ENCODE peak calls at places on chromosomes 2 and 18, in five cellular contexts. One of them, this sample, is unnamed.

GRCh38 chr2:140273958-140274357 is 1493.8 kb upstream of the NXPH2 start:
- DNase-seq in A549: no peak
- DNase-seq in K562: no peak
- DNase-seq in transverse colon: no peak
- DNase-seq in sigmoid colon: no peak
- DNase-seq in this sample: no peak

GRCh38 chr2:223549215-223549614 is 52.9 kb downstream of the SCG2 start:
- DNase-seq in A549: peak
- DNase-seq in K562: no peak
- DNase-seq in transverse colon: no peak
- DNase-seq in sigmoid colon: no peak
- DNase-seq in this sample: no peak

GRCh38 chr2:134078349-134078748 is 175.5 kb upstream of the MGAT5 start:
- DNase-seq in A549: no peak
- DNase-seq in K562: no peak
- DNase-seq in transverse colon: no peak
- DNase-seq in sigmoid colon: no peak
- DNase-seq in this sample: no peak

GRCh38 chr2:105866439-105867170 is 121.9 kb downstream of the NCK2 start:
- DNase-seq in A549: no peak
- DNase-seq in K562: no peak
- DNase-seq in transverse colon: no peak
- DNase-seq in sigmoid colon: no peak
- DNase-seq in this sample: no peak

GRCh38 chr2:232321156-232321816 is 57.3 kb upstream of the ALPP start:
- DNase-seq in A549: no peak
- DNase-seq in K562: no peak
- DNase-seq in transverse colon: peak
- DNase-seq in sigmoid colon: peak
- DNase-seq in this sample: peak

GRCh38 chr2:167697194-167697593 is 550.2 kb downstream of the STK39 start:
- DNase-seq in A549: no peak
- DNase-seq in K562: no peak
- DNase-seq in transverse colon: no peak
- DNase-seq in sigmoid colon: no peak
- DNase-seq in this sample: no peak

GRCh38 chr18:43525149-43525548 is 247.9 kb upstream of the SYT4 start:
- DNase-seq in A549: no peak
- DNase-seq in K562: no peak
- DNase-seq in transverse colon: no peak
- DNase-seq in sigmoid colon: no peak
- DNase-seq in this sample: no peak

GRCh38 chr2:205754285-205754923 is 72.1 kb downstream of the NRP2 start:
- DNase-seq in A549: no peak
- DNase-seq in K562: no peak
- DNase-seq in transverse colon: no peak
- DNase-seq in sigmoid colon: no peak
- DNase-seq in this sample: no peak

GRCh38 chr2:119474371-119475224 is 42.9 kb downstream of the TMEM37 start:
- DNase-seq in A549: no peak
- DNase-seq in K562: no peak
- DNase-seq in transverse colon: no peak
- DNase-seq in sigmoid colon: peak
- DNase-seq in this sample: peak

GRCh38 chr2:126790987-126791780 is 107.5 kb upstream of the TEX51 start:
- DNase-seq in A549: no peak
- DNase-seq in K562: no peak
- DNase-seq in transverse colon: no peak
- DNase-seq in sigmoid colon: peak
- DNase-seq in this sample: no peak

GRCh38 chr2:108215794-108216211 is 24.0 kb upstream of the SULT1C3 start:
- DNase-seq in A549: peak
- DNase-seq in K562: peak
- DNase-seq in transverse colon: peak
- DNase-seq in sigmoid colon: no peak
- DNase-seq in this sample: no peak

GRCh38 chr2:75157435-75157834 is 41.9 kb downstream of the TACR1 start:
- DNase-seq in A549: no peak
- DNase-seq in K562: peak
- DNase-seq in transverse colon: no peak
- DNase-seq in sigmoid colon: no peak
- DNase-seq in this sample: no peak

GRCh38 chr2:150075831-150076230 is 411.6 kb downstream of the RND3 start:
- DNase-seq in A549: peak
- DNase-seq in K562: no peak
- DNase-seq in transverse colon: no peak
- DNase-seq in sigmoid colon: no peak
- DNase-seq in this sample: no peak

DNA sequence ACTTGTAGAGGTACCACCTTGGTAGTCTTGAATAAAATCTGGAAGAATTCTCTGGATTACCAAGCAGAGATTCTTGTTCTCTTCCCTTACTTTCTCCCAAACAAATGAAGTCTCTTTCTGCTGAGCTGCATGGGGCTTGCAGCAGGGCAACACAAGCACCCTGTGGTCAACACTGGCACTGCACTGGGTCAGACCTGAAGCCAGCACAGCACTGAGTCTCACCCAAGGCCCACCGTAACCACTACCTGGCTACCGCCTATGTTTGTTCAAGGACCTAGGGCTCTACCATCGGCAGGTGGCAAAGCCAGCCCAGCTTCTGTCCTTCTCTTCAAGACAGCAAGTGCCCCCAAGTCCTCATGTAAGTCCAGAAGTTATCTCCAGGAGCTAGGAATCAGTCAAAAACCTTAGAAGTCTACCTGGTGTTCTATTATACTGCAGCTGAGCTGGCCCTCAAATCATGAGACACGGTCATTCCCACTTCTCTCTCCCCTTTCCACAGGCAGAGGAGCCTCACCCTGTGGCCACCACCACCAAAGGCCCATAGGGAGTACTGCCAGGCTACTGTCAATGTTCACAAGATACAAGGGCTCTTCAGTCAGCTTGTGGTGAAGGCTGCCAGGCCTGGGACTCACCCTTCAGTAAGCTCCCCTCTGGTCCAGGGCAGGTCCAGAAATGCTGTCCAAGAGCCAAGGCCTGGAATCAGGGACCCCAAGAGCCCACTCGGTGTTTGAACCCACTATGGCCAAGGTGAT is 18.4 kb downstream of the VPS54 start:
- DNase-seq in A549: peak
- DNase-seq in K562: no peak
- DNase-seq in transverse colon: no peak
- DNase-seq in sigmoid colon: no peak
- DNase-seq in this sample: no peak
- TF ChIP-seq POLR2A in A549: no peak
- TF ChIP-seq POLR2A in K562: no peak
- TF ChIP-seq POLR2A in transverse colon: no peak
- TF ChIP-seq POLR2A in sigmoid colon: no peak
- TF ChIP-seq POLR2A in this sample: no peak

GRCh38 chr2:32136097-32136496 is 29.6 kb upstream of the SLC30A6 start:
- DNase-seq in A549: peak
- DNase-seq in K562: no peak
- DNase-seq in transverse colon: no peak
- DNase-seq in sigmoid colon: no peak
- DNase-seq in this sample: no peak

DNA sequence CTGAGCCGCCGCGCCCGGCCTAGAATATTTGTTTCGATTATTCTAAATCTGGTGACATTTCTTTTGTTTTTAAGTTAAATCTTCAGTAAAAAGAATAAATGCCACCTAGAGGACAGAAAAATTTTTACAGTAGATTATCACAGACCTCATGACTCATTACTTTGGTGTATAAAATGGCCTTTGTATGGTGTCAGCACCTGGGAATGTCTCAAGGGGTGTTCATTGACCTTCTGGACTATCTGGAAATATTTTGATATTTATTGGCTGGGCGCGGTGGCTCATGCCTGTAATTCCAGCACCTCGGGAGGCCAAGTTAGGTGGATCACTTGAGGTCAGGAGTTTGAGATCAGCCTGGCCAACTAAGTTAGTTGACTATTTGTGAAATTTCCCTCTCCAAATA is 30.3 kb upstream of the SLC30A6 start:
- DNase-seq in A549: peak
- DNase-seq in K562: peak
- DNase-seq in transverse colon: peak
- DNase-seq in sigmoid colon: no peak
- DNase-seq in this sample: no peak
- TF ChIP-seq EP300 in A549: peak
- TF ChIP-seq EP300 in K562: no peak
- TF ChIP-seq EP300 in transverse colon: no peak
- TF ChIP-seq EP300 in sigmoid colon: no peak
- TF ChIP-seq EP300 in this sample: no peak

DNA sequence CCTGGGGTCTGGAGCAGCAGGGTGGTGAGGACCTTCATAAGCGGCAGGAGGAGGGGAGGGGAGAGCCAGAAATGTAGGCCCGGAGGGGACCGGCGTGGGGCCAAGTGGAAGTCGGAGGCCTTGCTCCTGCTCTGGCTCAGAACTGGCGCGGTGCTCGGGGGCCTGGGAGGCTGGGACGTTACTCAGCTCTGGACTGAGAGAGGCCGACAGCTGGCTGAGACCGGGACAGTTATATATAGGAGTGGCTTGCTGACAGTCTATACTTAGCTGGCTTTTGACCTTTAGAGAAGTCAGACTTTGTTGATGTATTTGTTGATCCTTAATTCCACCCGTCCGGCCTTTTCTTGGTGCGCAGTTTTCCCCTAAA is 15.7 kb downstream of the IGFBP5 start:
- DNase-seq in A549: no peak
- DNase-seq in K562: no peak
- DNase-seq in transverse colon: no peak
- DNase-seq in sigmoid colon: peak
- DNase-seq in this sample: peak
- TF ChIP-seq POLR2A in A549: no peak
- TF ChIP-seq POLR2A in K562: no peak
- TF ChIP-seq POLR2A in transverse colon: no peak
- TF ChIP-seq POLR2A in sigmoid colon: no peak
- TF ChIP-seq POLR2A in this sample: no peak

GRCh38 chr2:235654115-235654514 is 160.3 kb downstream of the AGAP1 start:
- DNase-seq in A549: no peak
- DNase-seq in K562: no peak
- DNase-seq in transverse colon: no peak
- DNase-seq in sigmoid colon: no peak
- DNase-seq in this sample: no peak
- TF ChIP-seq EP300 in A549: no peak
- TF ChIP-seq EP300 in K562: no peak
- TF ChIP-seq EP300 in transverse colon: no peak
- TF ChIP-seq EP300 in sigmoid colon: no peak
- TF ChIP-seq EP300 in this sample: no peak

DNA sequence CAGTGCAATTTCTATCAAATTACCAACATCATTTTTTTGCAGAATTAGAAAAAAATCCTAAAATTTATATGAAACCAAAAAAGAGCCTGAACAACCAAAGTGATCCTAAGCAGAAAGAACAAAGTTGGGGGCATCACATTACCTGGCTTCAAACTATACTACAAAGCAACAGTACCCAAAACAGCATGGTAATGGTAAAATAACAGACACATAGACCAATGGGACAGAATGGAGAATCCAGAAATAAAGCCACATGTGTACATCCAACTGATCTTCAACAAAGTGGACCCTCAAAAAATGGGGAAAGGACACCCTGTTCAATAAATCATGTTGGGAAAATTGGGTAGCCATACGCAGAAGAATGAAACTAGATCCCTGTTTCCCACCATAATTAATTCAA is 245.7 kb upstream of the CTAGE1 start:
- DNase-seq in A549: no peak
- DNase-seq in K562: no peak
- DNase-seq in transverse colon: no peak
- DNase-seq in sigmoid colon: no peak
- DNase-seq in this sample: no peak
- TF ChIP-seq POLR2A in A549: no peak
- TF ChIP-seq POLR2A in K562: no peak
- TF ChIP-seq POLR2A in transverse colon: no peak
- TF ChIP-seq POLR2A in sigmoid colon: no peak
- TF ChIP-seq POLR2A in this sample: no peak

DNA sequence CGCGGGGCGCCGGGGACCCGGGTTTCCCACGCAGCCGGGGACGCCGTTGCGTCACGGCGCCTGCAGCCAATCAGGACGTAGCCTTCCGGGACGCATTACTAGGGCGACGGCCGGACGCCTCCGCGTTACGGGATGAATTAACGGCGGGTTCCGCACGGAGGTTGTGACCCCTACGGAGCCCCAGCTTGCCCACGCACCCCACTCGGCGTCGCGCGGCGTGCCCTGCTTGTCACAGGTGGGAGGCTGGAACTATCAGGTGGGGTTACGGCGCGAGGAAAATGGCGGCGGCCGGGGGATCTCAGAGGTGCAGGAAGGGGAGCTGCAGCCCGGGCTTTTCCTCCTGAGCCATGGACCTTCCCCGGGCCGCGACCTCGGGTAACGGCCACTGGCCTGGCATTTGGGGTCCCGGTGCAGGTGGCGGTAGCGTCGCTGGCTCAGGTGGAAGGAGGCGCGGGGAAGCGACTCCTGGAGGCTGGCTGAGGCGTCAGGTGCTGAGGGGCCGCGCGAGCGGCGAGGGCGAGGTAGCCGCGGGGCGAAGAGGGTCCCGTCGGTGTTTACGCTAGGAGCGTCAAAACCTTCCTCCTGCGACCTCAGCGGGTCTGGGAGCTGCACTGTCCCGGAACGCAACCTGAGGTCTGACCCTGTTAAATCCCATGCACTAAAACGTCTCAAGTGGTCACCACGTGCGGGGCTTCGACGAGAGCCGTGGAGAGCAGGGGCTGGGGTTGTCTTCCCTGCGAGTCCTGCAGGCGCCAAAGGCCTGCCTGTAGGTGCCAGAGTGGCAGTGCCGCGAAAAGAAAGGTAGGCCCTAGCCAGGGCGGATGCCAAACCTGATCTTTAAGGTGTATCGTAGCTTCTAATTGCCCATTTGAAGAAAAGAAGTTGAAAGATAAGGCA is at the start of gene LCLAT1:
- DNase-seq in A549: peak
- DNase-seq in K562: peak
- DNase-seq in transverse colon: peak
- DNase-seq in sigmoid colon: peak
- DNase-seq in this sample: peak
- TF ChIP-seq EP300 in A549: no peak
- TF ChIP-seq EP300 in K562: no peak
- TF ChIP-seq EP300 in transverse colon: no peak
- TF ChIP-seq EP300 in sigmoid colon: no peak
- TF ChIP-seq EP300 in this sample: no peak

This sample was measured in upper lobe of left lung.